ENCODE peak calls at places on chromosomes 7 and 10, in six cellular contexts. One of them, this sample, is unnamed.

GRCh38 chr7:2894118-2894940 is 50.2 kb upstream of the GNA12 start:
- DNase-seq in uterus: no peak
- DNase-seq in AG04450: no peak
- DNase-seq in heart left ventricle: no peak
- DNase-seq in OCI-LY7: peak; percentile 91
- DNase-seq in CD8-positive, alpha-beta T cell: peak; percentile 41
- DNase-seq in this sample: no peak

GRCh38 chr10:6647811-6648526 is 67.9 kb upstream of the PRKCQ start:
- DNase-seq in AG04450: no peak
- DNase-seq in OCI-LY7: peak; percentile 68
- DNase-seq in CD8-positive, alpha-beta T cell: peak; percentile 60
- DNase-seq in heart left ventricle: no peak
- DNase-seq in uterus: no peak
- DNase-seq in this sample: peak; percentile 46

GRCh38 chr10:13349776-13350274 is 1.7 kb upstream of the SEPHS1 start:
- DNase-seq in CD8-positive, alpha-beta T cell: no peak
- DNase-seq in uterus: peak; percentile 51
- DNase-seq in AG04450: no peak
- DNase-seq in heart left ventricle: peak; percentile 73
- DNase-seq in OCI-LY7: peak; percentile 24
- DNase-seq in this sample: peak; percentile 43

GRCh38 chr7:28239823-28240204 is 59.2 kb upstream of the JAZF1 start:
- DNase-seq in AG04450: no peak
- DNase-seq in OCI-LY7: no peak
- DNase-seq in uterus: no peak
- DNase-seq in CD8-positive, alpha-beta T cell: no peak
- DNase-seq in heart left ventricle: no peak
- DNase-seq in this sample: no peak

GRCh38 chr7:26198133-26198780 is 2.3 kb downstream of the HNRNPA2B1 start:
- DNase-seq in uterus: no peak
- DNase-seq in OCI-LY7: peak; percentile 60
- DNase-seq in CD8-positive, alpha-beta T cell: no peak
- DNase-seq in heart left ventricle: no peak
- DNase-seq in AG04450: no peak
- DNase-seq in this sample: no peak

GRCh38 chr7:29102554-29103151 is 43.7 kb downstream of the CPVL start:
- DNase-seq in AG04450: peak; percentile 8
- DNase-seq in CD8-positive, alpha-beta T cell: peak; percentile 4
- DNase-seq in heart left ventricle: peak; percentile 72
- DNase-seq in uterus: peak; percentile 78
- DNase-seq in OCI-LY7: peak; percentile 20
- DNase-seq in this sample: peak; percentile 44

GRCh38 chr10:125455855-125456254 is 227.1 kb downstream of the TEX36 start:
- DNase-seq in heart left ventricle: no peak
- DNase-seq in CD8-positive, alpha-beta T cell: no peak
- DNase-seq in AG04450: no peak
- DNase-seq in OCI-LY7: no peak
- DNase-seq in uterus: no peak
- DNase-seq in this sample: no peak

GRCh38 chr10:68194290-68194689 is 37.6 kb downstream of the ATOH7 start:
- DNase-seq in AG04450: no peak
- DNase-seq in CD8-positive, alpha-beta T cell: no peak
- DNase-seq in heart left ventricle: no peak
- DNase-seq in OCI-LY7: no peak
- DNase-seq in uterus: no peak
- DNase-seq in this sample: no peak

GRCh38 chr10:20892011-20892585 is 5.0 kb downstream of the NEBL start:
- DNase-seq in OCI-LY7: no peak
- DNase-seq in AG04450: no peak
- DNase-seq in heart left ventricle: peak; percentile 65
- DNase-seq in CD8-positive, alpha-beta T cell: no peak
- DNase-seq in uterus: no peak
- DNase-seq in this sample: no peak

GRCh38 chr10:110857265-110858158 is 14.2 kb upstream of the PDCD4 start:
- DNase-seq in OCI-LY7: peak; percentile 84
- DNase-seq in heart left ventricle: no peak
- DNase-seq in CD8-positive, alpha-beta T cell: no peak
- DNase-seq in AG04450: peak; percentile 63
- DNase-seq in uterus: no peak
- DNase-seq in this sample: peak; percentile 86

GRCh38 chr7:36473454-36474282 is 84.0 kb downstream of the ANLN start:
- DNase-seq in AG04450: no peak
- DNase-seq in uterus: no peak
- DNase-seq in heart left ventricle: no peak
- DNase-seq in CD8-positive, alpha-beta T cell: no peak
- DNase-seq in OCI-LY7: peak; percentile 28
- DNase-seq in this sample: peak; percentile 48

GRCh38 chr7:36188266-36188665 is 35.2 kb downstream of the EEPD1 start:
- DNase-seq in uterus: no peak
- DNase-seq in CD8-positive, alpha-beta T cell: no peak
- DNase-seq in heart left ventricle: no peak
- DNase-seq in OCI-LY7: no peak
- DNase-seq in AG04450: no peak
- DNase-seq in this sample: no peak

GRCh38 chr10:33723181-33723580 is 388.7 kb upstream of the NRP1 start:
- DNase-seq in heart left ventricle: no peak
- DNase-seq in OCI-LY7: no peak
- DNase-seq in AG04450: no peak
- DNase-seq in CD8-positive, alpha-beta T cell: no peak
- DNase-seq in uterus: no peak
- DNase-seq in this sample: no peak

GRCh38 chr7:45259966-45260646 is 102.5 kb downstream of the RAMP3 start:
- DNase-seq in uterus: peak; percentile 43
- DNase-seq in heart left ventricle: peak; percentile 83
- DNase-seq in CD8-positive, alpha-beta T cell: peak; percentile 52
- DNase-seq in OCI-LY7: peak; percentile 61
- DNase-seq in AG04450: peak; percentile 1
- DNase-seq in this sample: no peak

GRCh38 chr7:123864438-123864837 is 19.5 kb downstream of the HYAL4 start:
- DNase-seq in heart left ventricle: no peak
- DNase-seq in CD8-positive, alpha-beta T cell: no peak
- DNase-seq in OCI-LY7: no peak
- DNase-seq in uterus: no peak
- DNase-seq in AG04450: no peak
- DNase-seq in this sample: no peak

GRCh38 chr7:17371656-17372524 is 73.4 kb downstream of the AHR start:
- DNase-seq in AG04450: peak; percentile 89
- DNase-seq in OCI-LY7: no peak
- DNase-seq in uterus: no peak
- DNase-seq in CD8-positive, alpha-beta T cell: no peak
- DNase-seq in heart left ventricle: no peak
- DNase-seq in this sample: no peak

GRCh38 chr10:106504536-106504935 is 660.0 kb downstream of the SORCS1 start:
- DNase-seq in CD8-positive, alpha-beta T cell: no peak
- DNase-seq in uterus: no peak
- DNase-seq in AG04450: no peak
- DNase-seq in OCI-LY7: no peak
- DNase-seq in heart left ventricle: no peak
- DNase-seq in this sample: no peak

GRCh38 chr10:84447701-84448400 is 119.5 kb downstream of the CCSER2 start:
- DNase-seq in heart left ventricle: no peak
- DNase-seq in AG04450: no peak
- DNase-seq in OCI-LY7: no peak
- DNase-seq in uterus: no peak
- DNase-seq in CD8-positive, alpha-beta T cell: no peak
- DNase-seq in this sample: no peak

GRCh38 chr7:27248911-27249723 is 6.5 kb downstream of the EVX1 start:
- DNase-seq in CD8-positive, alpha-beta T cell: no peak
- DNase-seq in heart left ventricle: no peak
- DNase-seq in AG04450: no peak
- DNase-seq in OCI-LY7: no peak
- DNase-seq in uterus: no peak
- DNase-seq in this sample: no peak

GRCh38 chr10:3172081-3172445 is 519 bp downstream of the PITRM1 start:
- DNase-seq in AG04450: peak; percentile 24
- DNase-seq in uterus: no peak
- DNase-seq in heart left ventricle: no peak
- DNase-seq in CD8-positive, alpha-beta T cell: no peak
- DNase-seq in OCI-LY7: no peak
- DNase-seq in this sample: no peak

GRCh38 chr7:31896929-31897328 is 173.3 kb downstream of the PDE1C start:
- DNase-seq in CD8-positive, alpha-beta T cell: no peak
- DNase-seq in AG04450: no peak
- DNase-seq in OCI-LY7: no peak
- DNase-seq in heart left ventricle: no peak
- DNase-seq in uterus: no peak
- DNase-seq in this sample: no peak

GRCh38 chr7:22611758-22612079 is 111.7 kb upstream of the STEAP1B start:
- DNase-seq in uterus: no peak
- DNase-seq in OCI-LY7: no peak
- DNase-seq in AG04450: no peak
- DNase-seq in CD8-positive, alpha-beta T cell: no peak
- DNase-seq in heart left ventricle: no peak
- DNase-seq in this sample: no peak

GRCh38 chr10:132787253-132788179 is 1.6 kb upstream of the NKX6-2 start:
- DNase-seq in heart left ventricle: no peak
- DNase-seq in CD8-positive, alpha-beta T cell: no peak
- DNase-seq in AG04450: no peak
- DNase-seq in uterus: no peak
- DNase-seq in OCI-LY7: no peak
- DNase-seq in this sample: no peak

GRCh38 chr10:71081912-71082311 is 130.5 kb upstream of the UNC5B start:
- DNase-seq in AG04450: no peak
- DNase-seq in uterus: no peak
- DNase-seq in heart left ventricle: no peak
- DNase-seq in CD8-positive, alpha-beta T cell: no peak
- DNase-seq in OCI-LY7: no peak
- DNase-seq in this sample: no peak

GRCh38 chr7:133691727-133692450 is 435.3 kb upstream of the LRGUK start:
- DNase-seq in AG04450: no peak
- DNase-seq in heart left ventricle: no peak
- DNase-seq in CD8-positive, alpha-beta T cell: no peak
- DNase-seq in OCI-LY7: no peak
- DNase-seq in uterus: no peak
- DNase-seq in this sample: no peak

GRCh38 chr7:76358478-76359110 is at the start of gene YWHAG:
- DNase-seq in heart left ventricle: peak; percentile 96
- DNase-seq in OCI-LY7: peak; percentile 90
- DNase-seq in AG04450: peak; percentile 68
- DNase-seq in uterus: peak; percentile 90
- DNase-seq in CD8-positive, alpha-beta T cell: peak; percentile 84
- DNase-seq in this sample: peak; percentile 82

GRCh38 chr7:149723082-149723767 is 50.2 kb downstream of the ZNF467 start:
- DNase-seq in uterus: no peak
- DNase-seq in heart left ventricle: no peak
- DNase-seq in CD8-positive, alpha-beta T cell: no peak
- DNase-seq in AG04450: no peak
- DNase-seq in OCI-LY7: no peak
- DNase-seq in this sample: no peak

DNA sequence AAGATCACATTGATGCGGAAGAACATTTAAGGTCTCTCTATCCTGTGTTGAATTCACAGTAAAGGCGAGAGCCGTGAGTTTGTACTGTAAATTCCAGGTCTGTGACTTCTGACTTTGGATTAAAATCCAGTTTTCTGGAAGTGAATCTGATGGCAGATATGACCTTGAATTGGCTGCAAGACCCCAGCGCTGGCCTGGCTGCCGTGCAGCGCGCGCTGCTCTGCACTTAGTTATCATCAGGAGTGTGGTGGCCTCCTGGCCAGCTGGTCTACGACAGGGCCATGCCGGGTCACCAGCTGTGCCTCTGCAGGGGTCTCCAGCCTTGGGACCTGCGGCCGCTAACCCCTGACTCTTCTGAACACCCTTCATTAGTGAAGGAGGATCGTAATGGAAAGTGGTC is 190.7 kb upstream of the SH2B2 start:
- DNase-seq in heart left ventricle: no peak
- DNase-seq in AG04450: no peak
- DNase-seq in uterus: no peak
- DNase-seq in OCI-LY7: no peak
- DNase-seq in CD8-positive, alpha-beta T cell: no peak
- DNase-seq in this sample: no peak
- H3K4me3 ChIP-seq in heart left ventricle: no peak overlapping the region
- H3K4me3 ChIP-seq in AG04450: no peak overlapping the region
- H3K4me3 ChIP-seq in uterus: no peak overlapping the region
- H3K4me3 ChIP-seq in OCI-LY7: no peak overlapping the region
- H3K4me3 ChIP-seq in CD8-positive, alpha-beta T cell: no peak overlapping the region
- H3K4me3 ChIP-seq in this sample: no peak overlapping the region

DNA sequence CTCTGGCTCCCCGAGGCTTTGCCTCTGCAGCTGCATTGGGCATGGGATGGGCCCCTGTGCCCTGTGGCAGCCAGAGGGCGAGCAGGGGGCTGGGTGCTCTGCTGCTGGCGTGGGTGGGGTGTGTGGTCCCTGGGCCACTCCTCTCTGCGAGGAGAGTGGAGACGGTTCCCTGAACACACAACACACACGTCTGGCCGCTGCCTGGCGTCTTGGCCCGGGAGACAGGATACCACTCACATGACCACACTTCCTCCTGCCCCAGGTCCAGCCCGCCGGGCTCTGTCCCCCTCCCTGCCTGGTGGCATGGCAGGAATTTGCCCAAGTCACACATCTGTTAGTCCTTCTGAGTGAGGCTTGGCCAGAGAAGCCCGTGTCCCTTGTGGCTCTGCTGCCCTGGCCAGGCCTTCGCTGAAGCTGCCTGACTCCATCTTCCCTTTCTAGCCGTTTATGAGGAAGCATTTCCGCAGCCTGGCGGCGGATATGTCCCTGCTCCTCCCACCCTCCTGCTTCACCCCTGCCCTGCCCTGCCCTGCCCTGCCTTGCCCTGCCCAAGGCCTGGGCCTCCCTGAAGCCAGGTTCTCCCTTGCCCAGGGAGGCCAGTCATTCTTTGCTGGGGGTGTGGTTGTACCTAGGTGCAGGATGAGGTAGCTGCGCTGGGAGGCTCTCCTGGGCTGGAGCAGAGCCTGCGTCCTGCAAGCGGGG is 3.0 kb downstream of the BRI3 start:
- DNase-seq in CD8-positive, alpha-beta T cell: no peak
- DNase-seq in heart left ventricle: peak; percentile 90
- DNase-seq in OCI-LY7: no peak
- DNase-seq in uterus: peak; percentile 52
- DNase-seq in AG04450: no peak
- DNase-seq in this sample: peak; percentile 80
- TF ChIP-seq CTCF in CD8-positive, alpha-beta T cell: no peak
- TF ChIP-seq CTCF in heart left ventricle: no peak
- TF ChIP-seq CTCF in OCI-LY7: no peak
- TF ChIP-seq CTCF in uterus: no peak
- TF ChIP-seq CTCF in AG04450: no peak
- TF ChIP-seq CTCF in this sample: no peak

GRCh38 chr10:14535497-14536199 is 204.9 kb upstream of the FRMD4A start:
- DNase-seq in CD8-positive, alpha-beta T cell: no peak
- DNase-seq in heart left ventricle: no peak
- DNase-seq in uterus: no peak
- DNase-seq in OCI-LY7: no peak
- DNase-seq in AG04450: no peak
- DNase-seq in this sample: no peak
- H3K27ac ChIP-seq in CD8-positive, alpha-beta T cell: no peak overlapping the region
- H3K27ac ChIP-seq in heart left ventricle: no peak overlapping the region
- H3K27ac ChIP-seq in uterus: no peak overlapping the region
- H3K27ac ChIP-seq in OCI-LY7: no peak overlapping the region
- H3K27ac ChIP-seq in AG04450: no peak overlapping the region
- H3K27ac ChIP-seq in this sample: peak overlapping the region; percentile 48

DNA sequence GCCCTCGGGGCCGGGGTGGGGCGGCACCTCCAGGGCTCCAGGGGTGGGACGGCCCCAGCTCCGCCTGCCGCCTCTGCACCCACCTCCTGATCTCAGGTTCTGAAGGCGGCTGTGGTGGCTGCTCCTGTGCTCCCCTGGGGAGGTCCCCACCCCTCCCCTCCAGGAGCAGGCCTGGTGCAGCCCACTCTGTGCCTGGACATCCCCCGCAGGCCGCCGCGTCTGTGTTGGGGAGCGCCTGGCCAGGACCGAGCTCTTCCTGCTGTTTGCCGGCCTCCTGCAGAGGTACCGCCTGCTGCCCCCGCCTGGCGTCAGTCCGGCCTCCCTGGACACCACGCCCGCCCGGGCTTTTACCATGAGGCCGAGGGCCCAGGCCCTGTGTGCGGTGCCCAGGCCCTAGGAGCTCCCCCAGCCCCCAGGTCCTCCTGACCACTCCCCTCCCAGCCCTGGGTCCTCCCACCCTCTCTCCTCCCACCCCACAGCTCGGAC is 5.5 kb downstream of the CYP2W1 start:
- DNase-seq in AG04450: no peak
- DNase-seq in CD8-positive, alpha-beta T cell: no peak
- DNase-seq in uterus: no peak
- DNase-seq in heart left ventricle: no peak
- DNase-seq in OCI-LY7: no peak
- DNase-seq in this sample: no peak
- H3K4me3 ChIP-seq in AG04450: no peak overlapping the region
- H3K4me3 ChIP-seq in CD8-positive, alpha-beta T cell: no peak overlapping the region
- H3K4me3 ChIP-seq in uterus: no peak overlapping the region
- H3K4me3 ChIP-seq in heart left ventricle: no peak overlapping the region
- H3K4me3 ChIP-seq in OCI-LY7: no peak overlapping the region
- H3K4me3 ChIP-seq in this sample: no peak overlapping the region